ENCODE peak calls at places on chromosomes 7 and 10, in seven cellular contexts. D is CD4-positive, CD25-positive, alpha-beta regulatory T cell; K is lower lobe of right lung; O is fibroblast of lung; B is H9; J is MCF 10A; S is putamen. N is an unnamed sample.

GRCh38 chr7:89064831-89065230 is 269.3 kb upstream of the TEX47 start:
- DNase-seq in D (no peak), K (no peak), O (peak; percentile 7), B (no peak), J (no peak), S (no peak), N (no peak)

GRCh38 chr7:133551471-133551870 is 298.6 kb downstream of the EXOC4 start:
- DNase-seq in D (no peak), K (no peak), O (no peak), B (no peak), J (no peak), S (no peak), N (peak; percentile 73)

GRCh38 chr7:3998060-3998459 is 684.0 kb upstream of the FOXK1 start:
- DNase-seq in D (no peak), K (no peak), O (no peak), B (no peak), J (no peak), S (no peak), N (peak; percentile 21)

GRCh38 chr10:72318383-72319262 is 36.1 kb downstream of the DNAJB12 start:
- DNase-seq in D (no peak), K (no peak), O (no peak), B (no peak), J (peak; percentile 33), S (no peak), N (no peak)

GRCh38 chr7:43572516-43573049 is 10.3 kb upstream of the STK17A start:
- DNase-seq in D (no peak), K (no peak), O (peak; percentile 100), B (no peak), J (peak; percentile 99), S (peak; percentile 53), N (no peak)

GRCh38 chr7:30465342-30466170 is 13.0 kb downstream of the NOD1 start:
- DNase-seq in D (no peak), K (no peak), O (no peak), B (no peak), J (peak; percentile 21), S (no peak), N (peak; percentile 84)

GRCh38 chr10:4426866-4427265 is 399.1 kb upstream of the AKR1E2 start:
- DNase-seq in D (no peak), K (no peak), O (no peak), B (no peak), J (peak; percentile 5), S (no peak), N (no peak)

GRCh38 chr10:68318331-68319059 is 13.4 kb upstream of the HNRNPH3 start:
- DNase-seq in D (no peak), K (no peak), O (no peak), B (no peak), J (no peak), S (no peak), N (no peak)

GRCh38 chr10:73907841-73908517 is 3.0 kb upstream of the PLAU start:
- DNase-seq in D (no peak), K (peak; percentile 67), O (peak; percentile 78), B (no peak), J (peak; percentile 67), S (no peak), N (peak; percentile 3)

GRCh38 chr10:97517778-97518561 is 19.2 kb downstream of the UBTD1 start:
- DNase-seq in D (no peak), K (no peak), O (peak; percentile 39), B (peak; percentile 74), J (peak; percentile 77), S (no peak), N (peak; percentile 36)

GRCh38 chr10:11742009-11742778 is at the start of gene ECHDC3:
- DNase-seq in D (peak; percentile 32), K (peak; percentile 90), O (peak; percentile 50), B (peak; percentile 68), J (peak; percentile 56), S (no peak), N (peak; percentile 82)

GRCh38 chr10:118692911-118693310 is 61.9 kb downstream of the CACUL1 start:
- DNase-seq in D (no peak), K (no peak), O (peak; percentile 92), B (no peak), J (peak; percentile 17), S (no peak), N (peak; percentile 17)

GRCh38 chr7:39306028-39306570 is 260.1 kb upstream of the YAE1 start:
- DNase-seq in D (no peak), K (no peak), O (no peak), B (no peak), J (no peak), S (no peak), N (no peak)

GRCh38 chr7:133682364-133683181 is 429.7 kb downstream of the EXOC4 start:
- DNase-seq in D (no peak), K (no peak), O (no peak), B (no peak), J (no peak), S (no peak), N (no peak)

GRCh38 chr7:15015545-15016314 is 113.2 kb upstream of the DGKB start:
- DNase-seq in D (no peak), K (no peak), O (peak; percentile 68), B (peak; percentile 86), J (peak; percentile 86), S (peak; percentile 85), N (peak; percentile 99)

GRCh38 chr7:47266799-47267198 is 315.1 kb downstream of the TNS3 start:
- DNase-seq in D (no peak), K (no peak), O (peak; percentile 28), B (no peak), J (no peak), S (no peak), N (no peak)

GRCh38 chr7:146331369-146331768 is 214.8 kb downstream of the CNTNAP2 start:
- DNase-seq in D (no peak), K (no peak), O (no peak), B (no peak), J (no peak), S (no peak), N (no peak)

GRCh38 chr7:33937871-33938270 is 32.5 kb downstream of the BMPER start:
- DNase-seq in D (no peak), K (no peak), O (no peak), B (no peak), J (no peak), S (no peak), N (no peak)

GRCh38 chr7:128888756-128889095 is 21.8 kb downstream of the KCP start:
- DNase-seq in D (no peak), K (no peak), O (no peak), B (no peak), J (no peak), S (no peak), N (peak; percentile 59)

GRCh38 chr7:74178632-74179031 is 4.5 kb downstream of the EIF4H start:
- DNase-seq in D (no peak), K (no peak), O (peak; percentile 90), B (no peak), J (no peak), S (no peak), N (no peak)

GRCh38 chr7:47366211-47366610 is 215.7 kb downstream of the TNS3 start:
- DNase-seq in D (no peak), K (no peak), O (no peak), B (no peak), J (no peak), S (no peak), N (peak; percentile 77)

GRCh38 chr7:94375167-94375566 is 19.5 kb upstream of the COL1A2 start:
- DNase-seq in D (no peak), K (no peak), O (peak; percentile 98), B (peak; percentile 60), J (peak; percentile 70), S (no peak), N (peak; percentile 74)

GRCh38 chr10:53403688-53404087 is 631.1 kb upstream of the MBL2 start:
- DNase-seq in D (no peak), K (peak; percentile 56), O (peak; percentile 6), B (no peak), J (peak; percentile 69), S (no peak), N (peak; percentile 86)

GRCh38 chr7:25843467-25843866 is 308.5 kb upstream of the NFE2L3 start:
- DNase-seq in D (no peak), K (no peak), O (no peak), B (no peak), J (no peak), S (no peak), N (peak; percentile 23)

GRCh38 chr7:64618785-64619456 is 47.0 kb upstream of the ZNF107 start:
- DNase-seq in D (peak; percentile 50), K (no peak), O (peak; percentile 38), B (no peak), J (peak; percentile 58), S (peak; percentile 53), N (peak; percentile 64)

GRCh38 chr10:74071151-74071550 is 73.2 kb downstream of the VCL start:
- DNase-seq in D (no peak), K (no peak), O (peak; percentile 96), B (no peak), J (no peak), S (no peak), N (no peak)

GRCh38 chr10:119441151-119441821 is 101.2 kb downstream of the RGS10 start:
- DNase-seq in D (no peak), K (peak; percentile 43), O (peak; percentile 82), B (no peak), J (peak; percentile 68), S (no peak), N (no peak)

GRCh38 chr10:113309791-113310190 is 243.1 kb upstream of the HABP2 start:
- DNase-seq in D (no peak), K (no peak), O (no peak), B (no peak), J (no peak), S (peak; percentile 49), N (no peak)

GRCh38 chr7:43787771-43788170 is 29.3 kb downstream of the BLVRA start:
- DNase-seq in D (no peak), K (no peak), O (no peak), B (no peak), J (no peak), S (no peak), N (no peak)

GRCh38 chr7:158705234-158705890 is 758 bp upstream of the NCAPG2 start:
- DNase-seq in D (no peak), K (no peak), O (no peak), B (no peak), J (no peak), S (peak; percentile 25), N (peak; percentile 77)

GRCh38 chr10:110354322-110354766 is 49.6 kb upstream of the SMNDC1 start:
- DNase-seq in D (peak; percentile 70), K (peak; percentile 83), O (peak; percentile 73), B (peak; percentile 84), J (peak; percentile 92), S (peak; percentile 47), N (peak; percentile 70)

GRCh38 chr7:44638611-44639557 is 32.5 kb downstream of the OGDH start:
- DNase-seq in D (peak; percentile 76), K (peak; percentile 81), O (peak; percentile 75), B (peak; percentile 64), J (peak; percentile 90), S (no peak), N (peak; percentile 67)

GRCh38 chr10:35585356-35585755 is 19.8 kb upstream of the GJD4 start:
- DNase-seq in D (no peak), K (no peak), O (no peak), B (no peak), J (no peak), S (no peak), N (no peak)

GRCh38 chr10:80126876-80127275 is 5.7 kb upstream of the PLAC9 start:
- DNase-seq in D (no peak), K (no peak), O (no peak), B (peak; percentile 56), J (no peak), S (no peak), N (no peak)

GRCh38 chr7:44980393-44981034 is 1.7 kb upstream of the MYO1G start:
- DNase-seq in D (peak; percentile 62), K (no peak), O (peak; percentile 81), B (no peak), J (peak; percentile 90), S (no peak), N (no peak)

GRCh38 chr7:128197586-128197985 is 43.5 kb upstream of the LEP start:
- DNase-seq in D (no peak), K (no peak), O (peak; percentile 25), B (peak; percentile 26), J (no peak), S (no peak), N (no peak)

GRCh38 chr10:34494012-34494411 is 321.1 kb downstream of the PARD3 start:
- DNase-seq in D (no peak), K (no peak), O (peak; percentile 80), B (no peak), J (peak; percentile 81), S (no peak), N (no peak)